ENCODE peak calls at places on chromosomes 13 and 19, in five cellular contexts. P is tibial artery, B is cardiac fibroblast, E is stomach, N is foreskin fibroblast. C is an unnamed sample.

GRCh38 chr19:16620584-16620983 is 7.4 kb downstream of the MED26 start:
- DNase-seq in P (no peak), B (no peak), E (no peak), N (no peak), C (no peak)

GRCh38 chr19:47226426-47227346 is 4.3 kb downstream of the BBC3 start:
- DNase-seq in P (peak), B (peak), E (peak), N (peak), C (peak)

GRCh38 chr19:6967962-6968361 is 53.3 kb downstream of the MBD3L2B start:
- DNase-seq in P (no peak), B (no peak), E (no peak), N (no peak), C (no peak)

GRCh38 chr19:11563530-11563929 is 4.5 kb upstream of the ELOF1 start:
- DNase-seq in P (no peak), B (no peak), E (no peak), N (no peak), C (no peak)

GRCh38 chr19:55179570-55180484 is at the start of gene SYT5:
- DNase-seq in P (no peak), B (peak), E (peak), N (peak), C (no peak)

GRCh38 chr19:44156475-44156874 is 8.4 kb upstream of the ZNF226 start:
- DNase-seq in P (no peak), B (no peak), E (no peak), N (no peak), C (no peak)

GRCh38 chr13:62207388-62207787 is 791.7 kb upstream of the PCDH20 start:
- DNase-seq in P (no peak), B (no peak), E (no peak), N (no peak), C (no peak)

GRCh38 chr13:84542348-84542747 is 660.1 kb upstream of the SLITRK1 start:
- DNase-seq in P (no peak), B (no peak), E (no peak), N (no peak), C (no peak)

GRCh38 chr13:45242070-45242469 is 41.2 kb upstream of the KCTD4 start:
- DNase-seq in P (no peak), B (peak), E (no peak), N (peak), C (peak)

GRCh38 chr13:33213024-33213795 is 72.3 kb downstream of the STARD13 start:
- DNase-seq in P (no peak), B (no peak), E (peak), N (no peak), C (no peak)

GRCh38 chr13:38045278-38046048 is 175.9 kb upstream of the TRPC4 start:
- DNase-seq in P (no peak), B (peak), E (no peak), N (peak), C (peak)

DNA sequence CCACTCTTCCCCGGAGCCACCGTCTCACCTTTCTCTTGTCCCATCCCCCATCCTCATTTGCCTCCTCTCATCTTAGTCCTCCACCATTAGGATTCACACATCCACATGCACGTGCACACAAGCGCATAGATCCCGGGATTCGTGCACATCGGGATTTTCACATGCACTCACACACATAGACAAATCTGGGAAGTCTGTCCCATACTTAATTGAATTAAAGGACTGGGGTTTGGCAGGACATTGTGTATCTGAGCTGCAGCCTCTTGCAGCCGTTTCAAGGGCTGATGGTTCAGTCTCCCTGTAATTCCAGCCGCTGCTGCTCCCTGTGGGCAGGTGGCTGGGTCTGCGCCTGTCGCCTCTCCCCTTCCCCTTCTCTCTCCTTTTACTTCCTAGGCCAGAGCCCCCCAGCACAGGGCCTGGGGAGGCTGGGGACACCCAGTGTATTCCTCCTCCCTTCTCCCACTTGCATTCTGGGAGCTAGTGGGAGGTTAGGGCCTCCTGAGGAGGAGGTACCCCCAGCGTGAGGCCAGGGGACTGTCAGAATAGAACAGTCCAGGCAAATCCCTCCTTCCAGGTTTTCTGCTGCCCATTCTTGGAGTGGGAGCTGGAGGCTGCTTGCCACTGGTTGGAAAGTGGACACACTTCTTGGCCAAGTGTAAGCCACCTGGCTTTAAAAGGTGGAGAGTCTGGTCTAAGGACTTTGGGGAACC is 43.6 kb downstream of the LYL1 start:
- DNase-seq in P (no peak), B (peak), E (no peak), N (no peak), C (no peak)
- TF ChIP-seq CTCF in P (no peak), B (no peak), E (no peak), N (no peak), C (peak)

GRCh38 chr19:42150940-42151339 is 18.7 kb upstream of the POU2F2 start:
- DNase-seq in P (no peak), B (no peak), E (no peak), N (no peak), C (no peak)
- H3K4me3 ChIP-seq in P (no peak), B (no peak), E (no peak), N (no peak), C (no peak)

GRCh38 chr13:105541565-105541964 is 993.9 kb downstream of the EFNB2 start:
- DNase-seq in P (no peak), B (no peak), E (no peak), N (no peak), C (no peak)

GRCh38 chr13:105537113-105537512 is 998.3 kb downstream of the EFNB2 start:
- DNase-seq in P (no peak), B (no peak), E (no peak), N (no peak), C (no peak)

GRCh38 chr13:105543742-105544141 is 991.7 kb downstream of the EFNB2 start:
- DNase-seq in P (no peak), B (no peak), E (no peak), N (peak), C (no peak)

GRCh38 chr13:105538346-105538745 is 997.1 kb downstream of the EFNB2 start:
- DNase-seq in P (no peak), B (no peak), E (no peak), N (no peak), C (no peak)
- TF ChIP-seq CTCF in P (no peak), B (no peak), E (no peak), N (no peak), C (no peak)

GRCh38 chr19:14673088-14673487 is 1.6 kb downstream of the ADGRE3 start:
- DNase-seq in P (no peak), B (no peak), E (no peak), N (no peak), C (no peak)
- H3K4me3 ChIP-seq in P (no peak), B (no peak), E (no peak), N (no peak), C (no peak)

GRCh38 chr19:1406496-1406817 is 929 bp upstream of the DAZAP1 start:
- DNase-seq in P (no peak), B (no peak), E (no peak), N (no peak), C (no peak)

GRCh38 chr19:1408300-1409203 is 1.2 kb downstream of the DAZAP1 start:
- DNase-seq in P (peak), B (peak), E (peak), N (peak), C (peak)

GRCh38 chr19:1409204-1410005 is 2.0 kb downstream of the DAZAP1 start:
- DNase-seq in P (no peak), B (no peak), E (no peak), N (no peak), C (no peak)

GRCh38 chr19:1407662-1408299 is 395 bp downstream of the DAZAP1 start:
- DNase-seq in P (no peak), B (no peak), E (no peak), N (no peak), C (no peak)

DNA sequence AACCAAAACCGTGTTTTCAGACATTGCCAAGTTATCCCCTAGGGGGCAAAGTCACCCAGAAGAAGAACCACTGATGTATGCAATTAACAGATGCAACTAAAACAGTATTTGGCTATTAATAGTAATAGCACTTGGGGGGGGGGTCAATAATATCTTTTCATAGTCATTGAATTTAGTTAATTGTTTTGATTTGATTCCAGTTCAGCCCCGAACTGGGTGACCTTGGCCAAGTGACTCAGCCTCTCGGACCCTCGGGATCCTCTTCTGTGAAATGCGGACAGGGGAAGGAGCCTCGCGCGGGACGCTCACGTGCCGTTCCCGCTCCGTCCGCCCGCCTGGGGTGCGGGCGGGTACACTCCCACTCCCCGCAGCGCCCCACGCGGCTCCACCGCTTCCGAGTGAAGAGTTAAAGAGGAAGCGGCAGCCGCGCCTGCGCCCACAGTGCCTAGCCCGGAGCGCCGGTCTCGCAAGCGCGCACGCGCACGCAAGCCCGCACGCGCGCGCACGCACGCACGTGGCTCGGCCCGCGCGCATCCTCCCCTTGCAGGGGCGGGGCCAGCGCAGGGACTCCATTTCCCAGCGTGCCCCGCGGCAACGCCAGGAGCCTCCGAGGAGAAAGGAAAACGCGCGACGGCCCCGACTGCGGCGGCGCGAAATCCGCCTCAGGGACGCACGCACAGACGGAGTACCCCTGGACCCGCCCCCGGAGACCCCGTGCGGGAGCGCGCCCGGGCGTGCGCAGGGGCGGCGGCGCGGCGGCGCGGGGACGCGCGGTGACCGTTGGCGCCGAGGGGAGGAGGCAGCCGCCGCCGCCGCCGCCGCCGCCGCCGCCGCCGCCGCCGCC is at the start of gene DAZAP1:
- DNase-seq in P (peak), B (peak), E (peak), N (peak), C (peak)
- TF ChIP-seq CTCF in P (no peak), B (no peak), E (peak), N (peak), C (peak)